ENCODE peak calls at places on chromosomes 12 and 14, in ten cellular contexts. Q, M, V, W, E, R, K, Y, G and C are unnamed samples.

GRCh38 chr12:123150804-123151678 is at the start of gene PITPNM2:
- DNase-seq in Q (peak), M (peak), V (no peak), W (no peak), E (peak), R (peak), K (peak), Y (no peak), G (peak), C (peak)

GRCh38 chr12:42140901-42141300 is 3.8 kb downstream of the GXYLT1 start:
- DNase-seq in Q (no peak), M (peak), V (no peak), W (no peak), E (peak), R (no peak), K (no peak), Y (no peak), G (no peak), C (peak)

GRCh38 chr14:37179896-37180502 is 7.6 kb upstream of the SLC25A21 start:
- DNase-seq in Q (no peak), M (no peak), V (no peak), W (no peak), E (no peak), R (no peak), K (no peak), Y (no peak), G (no peak), C (peak)

GRCh38 chr12:109092484-109093021 is 719 bp downstream of the ALKBH2 start:
- DNase-seq in Q (peak), M (no peak), V (no peak), W (no peak), E (peak), R (no peak), K (no peak), Y (no peak), G (no peak), C (no peak)

GRCh38 chr12:78441737-78442453 is 422.7 kb upstream of the SYT1 start:
- DNase-seq in Q (no peak), M (no peak), V (no peak), W (no peak), E (no peak), R (no peak), K (no peak), Y (no peak), G (no peak), C (peak)

GRCh38 chr12:94704452-94704871 is 54.1 kb upstream of the TMCC3 start:
- DNase-seq in Q (peak), M (peak), V (peak), W (no peak), E (peak), R (no peak), K (no peak), Y (peak), G (no peak), C (peak)

GRCh38 chr12:4978737-4979136 is 64.9 kb upstream of the KCNA5 start:
- DNase-seq in Q (peak), M (no peak), V (no peak), W (peak), E (no peak), R (no peak), K (no peak), Y (no peak), G (no peak), C (no peak)

GRCh38 chr12:100672075-100672592 is 98.7 kb downstream of the GAS2L3 start:
- DNase-seq in Q (no peak), M (no peak), V (no peak), W (no peak), E (peak), R (no peak), K (no peak), Y (no peak), G (no peak), C (no peak)

GRCh38 chr14:68285421-68286179 is 466.0 kb downstream of the RAD51B start:
- DNase-seq in Q (no peak), M (no peak), V (no peak), W (no peak), E (no peak), R (no peak), K (no peak), Y (no peak), G (no peak), C (peak)

GRCh38 chr12:92640686-92641085 is 62.1 kb upstream of the PLEKHG7 start:
- DNase-seq in Q (no peak), M (peak), V (no peak), W (no peak), E (peak), R (no peak), K (no peak), Y (no peak), G (no peak), C (no peak)

GRCh38 chr14:20760950-20761349 is 7.3 kb upstream of the EDDM3B start:
- DNase-seq in Q (no peak), M (no peak), V (no peak), W (no peak), E (no peak), R (no peak), K (no peak), Y (no peak), G (no peak), C (no peak)

GRCh38 chr12:843609-844008 is 91.2 kb downstream of the WNK1 start:
- DNase-seq in Q (no peak), M (peak), V (no peak), W (no peak), E (no peak), R (no peak), K (no peak), Y (no peak), G (no peak), C (no peak)